ENCODE peak calls at places on chromosome 19, in six cellular contexts. H is Calu3, T is omental fat pad, Y is AG04450, J is brain microvascular endothelial cell, P is fibroblast of villous mesenchyme. Z is an unnamed sample.

GRCh38 chr19:7853760-7854107 is 20.5 kb downstream of the PRR36 start:
- DNase-seq in T (no peak), P (no peak), H (no peak), Y (no peak), J (no peak), Z (peak)

GRCh38 chr19:16062789-16063188 is 13.5 kb upstream of the TPM4 start:
- DNase-seq in H (peak), P (no peak), Y (no peak), T (peak), J (no peak), Z (peak)

GRCh38 chr19:40862785-40863184 is 12.5 kb upstream of the CYP2A6 start:
- DNase-seq in P (peak), H (peak), Y (no peak), J (no peak), T (no peak), Z (no peak)

GRCh38 chr19:46090444-46090843 is 34.0 kb downstream of the IGFL3 start:
- DNase-seq in Y (no peak), J (no peak), T (no peak), H (no peak), P (no peak), Z (no peak)

GRCh38 chr19:4372630-4373367 is 27.5 kb downstream of the SH3GL1 start:
- DNase-seq in P (no peak), H (no peak), T (no peak), Y (no peak), J (no peak), Z (no peak)

GRCh38 chr19:48795855-48796142 is 15.0 kb downstream of the BCAT2 start:
- DNase-seq in T (no peak), Y (no peak), H (no peak), J (no peak), P (no peak), Z (no peak)

GRCh38 chr19:11251217-11251616 is 11.1 kb downstream of the DOCK6 start:
- DNase-seq in Y (no peak), T (no peak), P (no peak), J (no peak), H (no peak), Z (no peak)

GRCh38 chr19:39128511-39129079 is 3.0 kb downstream of the PAK4 start:
- DNase-seq in Y (no peak), P (no peak), H (no peak), T (no peak), J (no peak), Z (no peak)

GRCh38 chr19:13627531-13627930 is 121.3 kb upstream of the CACNA1A start:
- DNase-seq in Y (no peak), P (no peak), T (no peak), J (no peak), H (no peak), Z (no peak)

GRCh38 chr19:47511681-47512080 is 3.2 kb downstream of the NAPA start:
- DNase-seq in P (peak), T (no peak), H (no peak), Y (peak), J (no peak), Z (peak)

GRCh38 chr19:39924952-39925351 is 9.5 kb downstream of the FCGBP start:
- DNase-seq in T (no peak), Y (no peak), P (no peak), J (no peak), H (no peak), Z (no peak)

GRCh38 chr19:16273005-16273404 is 51.6 kb upstream of the KLF2 start:
- DNase-seq in P (no peak), Y (no peak), H (no peak), T (no peak), J (no peak), Z (peak)

GRCh38 chr19:30001794-30002193 is 59.8 kb downstream of the URI1 start:
- DNase-seq in J (peak), H (no peak), T (no peak), P (no peak), Y (no peak), Z (no peak)

GRCh38 chr19:49472936-49473335 is 1.1 kb upstream of the FLT3LG start:
- DNase-seq in J (no peak), H (no peak), Y (no peak), P (no peak), T (no peak), Z (no peak)

GRCh38 chr19:12800873-12801465 is 631 bp downstream of the PRDX2 start:
- DNase-seq in Y (no peak), P (no peak), H (peak), J (no peak), T (no peak), Z (peak)

GRCh38 chr19:54196514-54196913 is 4.1 kb upstream of the RPS9 start:
- DNase-seq in P (no peak), J (no peak), Y (no peak), H (no peak), T (no peak), Z (no peak)

GRCh38 chr19:55383789-55384575 is at the start of gene TMEM238:
- DNase-seq in P (peak), T (no peak), J (peak), H (peak), Y (no peak), Z (peak)

GRCh38 chr19:31448221-31448657 is 99.0 kb upstream of the TSHZ3 start:
- DNase-seq in P (peak), H (no peak), J (peak), Y (peak), T (no peak), Z (peak)

GRCh38 chr19:5719274-5719960 is 529 bp downstream of the LONP1 start:
- DNase-seq in T (no peak), J (no peak), P (peak), H (no peak), Y (no peak), Z (peak)

GRCh38 chr19:38370299-38370698 is 4.1 kb upstream of the PSMD8 start:
- DNase-seq in H (no peak), Y (no peak), T (no peak), J (no peak), P (no peak), Z (no peak)

GRCh38 chr19:39084732-39085080 is 538 bp downstream of the ACP7 start:
- DNase-seq in H (no peak), T (no peak), Y (no peak), P (no peak), J (no peak), Z (no peak)

GRCh38 chr19:6801397-6802086 is 29.0 kb downstream of the VAV1 start:
- DNase-seq in J (no peak), Y (no peak), H (peak), T (peak), P (no peak), Z (peak)

GRCh38 chr19:55080915-55081772 is 5.5 kb downstream of the EPS8L1 start:
- DNase-seq in J (peak), T (no peak), Y (no peak), P (peak), H (no peak), Z (peak)

GRCh38 chr19:5246554-5247155 is 94.0 kb downstream of the PTPRS start:
- DNase-seq in Y (no peak), P (no peak), T (no peak), H (no peak), J (no peak), Z (no peak)

GRCh38 chr19:1860133-1860775 is 3.1 kb downstream of the KLF16 start:
- DNase-seq in T (no peak), P (peak), J (peak), Y (no peak), H (peak), Z (peak)

GRCh38 chr19:38665950-38666661 is 18.7 kb downstream of the ACTN4 start:
- DNase-seq in T (no peak), Y (no peak), H (peak), P (peak), J (no peak), Z (peak)

GRCh38 chr19:7833225-7834156 is 3.5 kb downstream of the EVI5L start:
- DNase-seq in H (peak), T (peak), P (peak), J (no peak), Y (no peak), Z (peak)

GRCh38 chr19:32017341-32017948 is 328.0 kb upstream of the ZNF507 start:
- DNase-seq in Y (no peak), J (no peak), P (no peak), T (no peak), H (no peak), Z (no peak)

GRCh38 chr19:13761423-13761822 is 2.9 kb upstream of the MRI1 start:
- DNase-seq in T (no peak), H (no peak), J (no peak), P (no peak), Y (no peak), Z (no peak)

GRCh38 chr19:38812004-38812840 is 523 bp downstream of the LGALS4 start:
- DNase-seq in Y (no peak), H (no peak), T (no peak), J (no peak), P (no peak), Z (no peak)

GRCh38 chr19:5563941-5564612 is 3.7 kb downstream of the TINCR start:
- DNase-seq in P (peak), Y (no peak), T (no peak), J (peak), H (peak), Z (no peak)

GRCh38 chr19:1913781-1914577 is 8.8 kb downstream of the ADAT3 start:
- DNase-seq in P (no peak), H (no peak), Y (no peak), T (no peak), J (no peak), Z (peak)

GRCh38 chr19:38921420-38922274 is 8.9 kb downstream of the SARS2 start:
- DNase-seq in T (no peak), J (no peak), H (no peak), P (no peak), Y (no peak), Z (no peak)

GRCh38 chr19:45615795-45616708 is 14.0 kb upstream of the GPR4 start:
- DNase-seq in P (peak), H (peak), Y (peak), J (peak), T (peak), Z (peak)

GRCh38 chr19:7751157-7751783 is 3.9 kb upstream of the CD209 start:
- DNase-seq in J (no peak), Y (no peak), T (no peak), P (peak), H (no peak), Z (no peak)

GRCh38 chr19:3536429-3537100 is 2.4 kb upstream of the TEKTIP1 start:
- DNase-seq in T (no peak), P (no peak), Y (no peak), H (no peak), J (no peak), Z (no peak)

GRCh38 chr19:6396305-6396704 is 3.3 kb upstream of the GTF2F1 start:
- DNase-seq in H (no peak), T (no peak), J (no peak), Y (no peak), P (no peak), Z (no peak)

DNA sequence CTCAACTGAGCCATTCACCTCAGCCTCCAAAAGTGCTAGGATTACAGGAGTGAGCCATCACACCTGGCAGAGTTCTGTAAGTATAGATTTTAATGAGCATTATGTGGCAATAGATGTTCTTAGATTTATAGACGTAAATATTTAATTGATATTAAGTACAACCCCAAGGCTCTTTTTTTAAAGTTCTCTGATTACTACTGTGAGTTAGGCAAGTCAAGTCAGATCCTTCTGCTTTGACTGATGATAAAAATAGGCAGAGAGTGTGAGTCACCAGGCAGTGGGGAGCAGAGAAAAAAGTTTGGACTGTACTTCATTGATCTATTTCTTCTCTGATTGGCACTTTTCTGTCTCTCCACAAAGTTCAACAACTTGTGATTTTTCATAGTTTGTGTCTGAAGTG is 1379.9 kb downstream of the UQCRFS1 start:
- DNase-seq in J (no peak), H (no peak), T (no peak), P (no peak), Y (no peak), Z (no peak)
- TF ChIP-seq CTCF in J (no peak), H (no peak), T (no peak), P (no peak), Y (no peak), Z (no peak)

DNA sequence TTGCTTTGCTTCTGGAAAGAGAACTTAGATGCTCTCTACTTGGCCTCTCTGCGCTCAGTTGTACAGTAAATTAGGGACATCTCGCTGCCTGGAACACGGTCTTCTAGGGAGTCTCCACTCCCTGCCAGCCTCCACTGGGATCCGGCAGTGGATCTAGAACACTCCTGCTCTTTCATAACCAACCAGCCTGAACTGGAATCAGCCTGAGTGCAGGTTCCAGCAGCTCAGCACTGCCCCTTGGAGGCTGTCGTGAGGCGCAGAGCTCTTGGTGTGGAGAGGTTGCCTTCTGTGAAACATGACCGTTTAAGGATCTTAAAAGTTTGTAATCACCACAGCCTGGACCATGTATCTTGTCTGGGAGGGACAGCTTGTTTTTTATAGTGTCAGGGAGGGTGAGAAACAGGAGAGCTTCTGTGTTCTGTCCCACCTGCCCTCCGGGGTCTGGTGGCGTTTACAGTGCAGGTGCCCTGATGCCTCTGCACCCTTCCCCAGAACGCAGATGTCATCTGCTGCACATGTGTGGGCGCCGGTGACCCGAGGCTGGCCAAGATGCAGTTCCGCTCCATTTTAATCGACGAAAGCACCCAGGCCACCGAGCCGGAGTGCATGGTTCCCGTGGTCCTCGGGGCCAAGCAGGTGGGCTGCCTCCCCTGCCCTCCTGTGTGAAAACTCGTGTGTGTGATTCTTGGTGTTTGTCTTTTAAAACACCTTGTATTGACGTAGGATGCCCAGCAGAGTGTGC is 24.8 kb downstream of the UPF1 start:
- DNase-seq in H (no peak), J (peak), P (peak), T (no peak), Y (no peak), Z (no peak)
- TF ChIP-seq CTCF in H (no peak), J (peak), P (peak), T (no peak), Y (peak), Z (no peak)

GRCh38 chr19:35882074-35882832 is 13.9 kb downstream of the APLP1 start:
- DNase-seq in T (no peak), H (peak), Y (peak), J (peak), P (peak), Z (peak)
- TF ChIP-seq CTCF in T (no peak), H (peak), Y (peak), J (peak), P (peak), Z (peak)

DNA sequence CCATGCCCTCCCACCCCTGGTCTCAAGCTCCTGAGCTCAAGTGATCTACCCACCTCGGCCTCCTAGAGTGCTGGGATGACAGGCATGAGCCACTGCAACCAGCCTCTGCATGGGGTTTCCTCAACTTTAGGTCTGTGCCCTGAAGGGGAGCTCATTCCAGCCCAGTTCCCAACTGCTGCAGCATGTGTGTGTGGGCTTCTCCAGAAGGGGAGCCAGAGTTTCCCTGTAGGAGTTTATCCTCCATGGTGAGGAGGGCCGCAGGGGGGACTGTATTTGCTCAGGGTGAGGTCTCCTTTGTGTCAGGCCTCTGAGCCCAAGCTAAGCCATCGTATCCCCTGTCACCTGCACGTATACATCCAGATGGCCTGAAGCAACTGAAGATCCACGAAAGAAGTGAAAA is 11.3 kb upstream of the ZNF808 start:
- DNase-seq in Y (no peak), H (no peak), P (no peak), T (no peak), J (no peak), Z (no peak)
- TF ChIP-seq CTCF in Y (no peak), H (no peak), P (no peak), T (no peak), J (no peak), Z (no peak)

DNA sequence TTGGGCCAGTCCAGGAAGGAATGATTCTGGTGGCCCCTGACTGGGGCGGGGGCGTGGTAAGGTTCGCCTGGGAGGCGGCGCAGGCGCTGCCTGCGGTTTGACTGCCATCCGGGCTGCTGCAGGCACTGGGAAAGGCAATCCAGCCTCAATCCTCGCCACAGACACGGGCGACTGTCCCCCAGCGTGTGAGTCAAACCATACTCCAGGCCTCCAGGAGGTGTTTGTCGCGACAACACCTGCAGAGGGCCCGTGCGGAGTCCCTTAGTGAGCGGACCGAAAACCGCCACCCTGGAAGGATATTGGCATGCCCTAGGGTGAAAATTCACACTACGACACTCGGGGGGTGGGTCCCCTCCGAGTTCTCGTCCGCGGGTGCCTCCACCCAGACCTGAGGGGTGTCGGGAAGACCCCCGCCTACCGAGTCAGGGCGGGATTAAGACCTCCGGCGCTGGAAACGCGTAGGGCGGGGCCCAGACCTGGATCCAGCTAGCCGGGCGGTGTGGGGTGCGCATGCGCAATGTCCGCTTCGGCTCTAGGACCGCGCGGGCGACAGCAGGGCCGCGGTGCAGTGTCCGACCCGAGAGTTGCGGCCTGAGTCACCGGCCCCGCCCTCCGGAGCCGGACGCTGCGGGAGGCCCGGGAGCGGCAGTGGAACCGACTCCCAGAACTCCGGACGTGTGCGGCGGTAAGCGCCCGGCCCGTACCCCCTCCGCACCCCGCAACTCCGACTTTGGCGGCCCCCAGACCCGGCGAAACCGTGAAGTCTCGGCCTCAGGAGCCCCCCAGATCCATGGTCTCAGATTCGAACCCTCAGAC is at the start of gene CAPNS1:
- DNase-seq in P (peak), T (peak), Y (peak), H (peak), J (peak), Z (peak)
- TF ChIP-seq CTCF in P (no peak), T (no peak), Y (no peak), H (peak), J (peak), Z (no peak)

GRCh38 chr19:44607049-44607448 is 6.3 kb upstream of the IGSF23 start:
- DNase-seq in T (no peak), H (no peak), Y (no peak), J (peak), P (peak), Z (no peak)
- TF ChIP-seq CTCF in T (no peak), H (no peak), Y (no peak), J (no peak), P (no peak), Z (no peak)

GRCh38 chr19:42325308-42325895 is at the start of gene MEGF8:
- DNase-seq in Y (peak), H (peak), J (peak), T (peak), P (peak), Z (peak)
- TF ChIP-seq CTCF in Y (peak), H (no peak), J (peak), T (no peak), P (peak), Z (peak)

DNA sequence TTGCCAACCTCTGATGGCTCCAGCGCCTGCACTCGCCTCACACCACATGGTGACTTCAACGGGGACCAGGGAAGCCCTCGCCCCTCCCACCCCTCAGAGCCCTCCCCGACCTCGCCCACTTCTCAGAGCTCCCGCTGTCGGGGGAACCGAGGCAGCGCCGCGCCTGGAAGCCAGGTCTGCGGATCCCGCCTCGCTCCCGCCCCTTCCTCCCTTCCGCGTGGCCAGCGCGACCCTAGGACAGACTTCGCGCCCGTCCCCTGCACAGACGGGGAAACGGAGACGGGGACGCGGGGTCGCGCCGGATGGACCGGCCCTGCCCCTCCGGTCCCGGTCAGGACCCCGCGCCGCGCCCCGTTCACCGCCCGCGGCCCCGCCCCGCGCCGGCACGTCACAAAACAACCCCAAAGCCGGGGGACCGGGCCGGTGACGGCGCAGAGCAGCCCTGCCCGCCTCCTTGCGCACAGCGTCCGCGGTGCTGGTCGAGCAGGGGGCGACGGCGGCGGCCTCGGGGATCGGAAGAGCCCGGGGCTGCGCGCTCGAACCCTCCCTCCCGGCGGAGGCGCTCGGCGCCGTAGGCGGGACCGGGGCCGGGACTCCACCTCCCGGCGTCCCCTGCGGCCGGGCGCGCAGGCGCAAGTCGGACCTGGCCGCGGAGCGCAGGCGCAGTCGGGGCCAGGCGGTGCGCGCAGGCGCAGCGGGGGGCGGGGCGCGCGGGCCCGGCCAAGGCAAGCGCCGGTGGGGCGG is 379 bp upstream of the CDC34 start:
- DNase-seq in J (peak), Y (peak), T (no peak), H (peak), P (peak), Z (peak)
- TF ChIP-seq CTCF in J (no peak), Y (no peak), T (no peak), H (no peak), P (no peak), Z (no peak)